ENCODE peak calls at places on chromosomes 3 and 15, in nine cellular contexts. M, D, O, F, I, P, X, E and T are unnamed samples. For H3K4me1 and H3K9me3, the result is how much of the 10 kb centered on the place peaks cover.

GRCh38 chr3:119636194-119636593 is 24.2 kb downstream of the POPDC2 start:
- DNase-seq in F (no peak), O (peak), D (no peak), I (no peak), X (no peak), E (no peak), P (no peak), M (no peak), T (no peak)

GRCh38 chr3:40292637-40293036 is 16.9 kb upstream of the EIF1B start:
- DNase-seq in F (no peak), D (no peak), I (no peak), M (no peak), E (no peak), X (no peak), O (no peak), P (no peak), T (no peak)

GRCh38 chr3:193055352-193055751 is 137.7 kb upstream of the MB21D2 start:
- DNase-seq in F (no peak), I (no peak), O (no peak), X (no peak), M (no peak), E (no peak), P (no peak), D (no peak), T (no peak)

GRCh38 chr15:40038267-40038653 is 721 bp downstream of the SRP14 start:
- DNase-seq in D (no peak), I (no peak), O (peak), X (no peak), P (peak), F (no peak), E (no peak), M (no peak), T (no peak)

GRCh38 chr3:146124141-146124801 is 36.7 kb downstream of the PLOD2 start:
- DNase-seq in M (no peak), P (no peak), F (no peak), O (no peak), I (no peak), E (no peak), X (no peak), D (no peak), T (no peak)

GRCh38 chr15:57591237-57591821 is 375 bp upstream of the MYZAP start:
- DNase-seq in P (no peak), M (peak), E (no peak), O (no peak), D (no peak), I (no peak), F (no peak), X (no peak), T (no peak)

GRCh38 chr3:150544040-150544439 is 2.3 kb downstream of the SERP1 start:
- DNase-seq in E (peak), O (peak), D (no peak), I (no peak), M (no peak), X (no peak), F (no peak), P (no peak), T (no peak)

GRCh38 chr3:100463002-100463401 is 29.4 kb upstream of the TMEM45A start:
- DNase-seq in D (no peak), O (peak), X (peak), F (no peak), M (peak), P (peak), E (peak), I (no peak), T (peak)

GRCh38 chr3:17949116-17949515 is 206.7 kb upstream of the TBC1D5 start:
- DNase-seq in E (no peak), X (no peak), F (no peak), M (no peak), O (no peak), P (no peak), I (no peak), D (no peak), T (no peak)

GRCh38 chr15:60626669-60627068 is 147.7 kb upstream of the ICE2 start:
- DNase-seq in D (no peak), F (no peak), I (no peak), M (no peak), P (peak), E (no peak), O (no peak), X (no peak), T (no peak)

GRCh38 chr15:41838400-41838897 is at the start of gene PLA2G4B:
- DNase-seq in D (no peak), E (no peak), I (no peak), P (no peak), X (peak), F (no peak), O (no peak), M (peak), T (peak)

GRCh38 chr3:197555281-197556261 is at the start of gene BDH1:
- DNase-seq in O (no peak), D (no peak), X (peak), M (peak), F (no peak), P (no peak), E (peak), I (peak), T (peak)

GRCh38 chr3:186566772-186567071 is 417 bp downstream of the TBCCD1 start:
- DNase-seq in M (no peak), I (no peak), P (no peak), X (no peak), E (no peak), F (no peak), D (no peak), O (no peak), T (no peak)

GRCh38 chr3:31218082-31218481 is 314.6 kb upstream of the STT3B start:
- DNase-seq in I (no peak), M (no peak), D (no peak), P (no peak), E (no peak), O (no peak), F (no peak), X (no peak), T (no peak)

GRCh38 chr3:16262195-16262594 is 2.5 kb downstream of the DPH3 start:
- DNase-seq in X (no peak), P (no peak), M (no peak), I (no peak), E (no peak), D (no peak), O (no peak), F (no peak), T (no peak)
- TF ChIP-seq CTCF in X (no peak), P (no peak), M (no peak), I (no peak), E (no peak), D (no peak), O (no peak), F (no peak), T (no peak)

GRCh38 chr15:74225928-74226327 is 10.2 kb upstream of the CCDC33 start:
- DNase-seq in M (no peak), O (no peak), D (no peak), I (no peak), P (no peak), E (no peak), X (no peak), F (no peak), T (no peak)
- H3K4me1 ChIP-seq in M (under half), O (under half), D (under half), I (under half), P (under half), E (under half), X (under half), F (under half), T (under half)

DNA sequence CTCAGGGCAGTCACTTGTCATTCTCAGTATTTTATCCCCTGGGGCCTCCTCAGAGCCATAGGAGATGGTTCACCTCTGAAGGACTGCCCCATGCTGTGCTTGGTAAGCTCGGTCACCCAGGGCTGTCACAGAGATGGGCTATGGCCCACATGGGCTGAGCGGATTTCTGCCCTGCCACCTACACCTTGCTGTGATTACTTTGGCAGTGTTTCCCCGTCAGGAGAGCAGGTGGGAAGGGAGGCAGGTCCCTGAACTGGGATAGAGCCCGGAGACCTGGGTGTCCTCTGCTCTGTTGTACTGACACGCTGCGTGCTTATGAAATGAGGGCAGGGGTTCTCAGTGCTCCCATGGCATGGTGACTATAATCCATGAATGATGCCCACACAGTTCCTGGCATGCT is 48.9 kb downstream of the APBA2 start:
- DNase-seq in O (no peak), M (peak), D (peak), I (no peak), X (no peak), E (no peak), F (no peak), P (no peak), T (no peak)
- H3K9me3 ChIP-seq in O (under half), M (under half), D (under half), I (under half), X (under half), E (under half), F (under half), P (under half), T (under half)

DNA sequence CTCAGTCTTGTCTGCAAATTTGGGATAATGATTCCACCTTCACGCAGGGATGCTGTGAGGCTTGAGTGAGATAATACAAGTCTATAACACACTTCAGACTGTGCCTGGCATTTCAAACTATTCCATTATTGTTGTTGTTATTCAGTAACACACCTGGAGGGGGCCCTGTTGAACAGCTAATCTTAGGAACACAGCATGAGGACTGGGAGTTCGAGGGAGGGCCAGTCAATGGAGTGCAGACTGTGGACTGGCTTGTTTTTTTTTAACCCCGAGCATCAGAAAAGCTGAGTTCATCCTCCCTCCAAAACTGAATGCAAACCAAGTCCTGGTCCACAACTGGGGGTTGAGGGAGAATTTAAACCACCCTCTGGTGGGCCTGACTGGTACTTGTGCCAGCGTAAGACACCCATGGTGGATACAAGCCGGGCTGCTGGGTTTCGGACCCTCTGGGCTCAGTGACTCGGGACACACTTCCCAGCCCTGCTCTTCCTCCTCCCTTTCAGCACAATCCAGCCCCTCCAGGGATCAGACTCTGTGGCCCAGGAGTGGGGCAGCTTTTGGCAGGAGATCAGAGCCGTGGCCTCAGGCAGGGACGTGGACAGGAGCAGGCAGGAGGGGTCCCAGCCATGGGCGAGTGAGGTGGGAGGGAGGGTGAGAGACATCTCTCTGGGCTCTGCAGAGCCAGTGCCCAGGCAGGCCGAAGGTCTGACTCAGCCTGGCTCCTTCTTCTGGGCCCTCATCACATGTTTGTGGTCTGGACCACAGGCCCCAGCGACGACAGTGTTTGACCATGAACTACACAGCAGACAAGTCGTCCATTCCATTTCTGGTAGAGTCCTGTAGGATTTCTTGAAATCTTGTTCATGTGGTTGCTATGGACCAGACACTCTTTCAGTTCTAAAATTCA is 36.3 kb upstream of the MEX3B start:
- DNase-seq in O (peak), F (no peak), E (no peak), D (no peak), P (no peak), X (no peak), M (no peak), I (no peak), T (no peak)
- TF ChIP-seq CTCF in O (peak), F (no peak), E (no peak), D (no peak), P (no peak), X (peak), M (no peak), I (no peak), T (no peak)

GRCh38 chr3:24722106-24722505 is 227.5 kb upstream of the THRB start:
- DNase-seq in O (no peak), P (no peak), M (no peak), I (no peak), X (no peak), E (no peak), D (no peak), F (no peak), T (peak)
- H3K4me1 ChIP-seq in O (under half), P (under half), M (under half), I (under half), X (under half), E (under half), D (under half), F (under half), T (under half)